ENCODE peak calls at places on chromosome 19, in nine cellular contexts. I is DMS79 treated with DMSO at 0.1 percent for 48 hours; V is fibroblast of the aortic adventitia; S is GM04503; W is stimulated activated CD8-positive, alpha-beta memory T cell treated with anti-CD3 and anti-CD28 coated beads, Interleukin-7, amount 100 ng/mL, for 1 hour; D is frontal cortex; A is EL; Q is PC-9; T is LNCaP clone FGC. C is an unnamed sample.

GRCh38 chr19:22528956-22529355 is 105.2 kb upstream of the ZNF492 start:
- DNase-seq in A (no peak), S (no peak), D (no peak), Q (no peak), W (no peak), T (no peak), I (no peak), V (no peak), C (no peak)

GRCh38 chr19:14383898-14384669 is 2.8 kb downstream of the ADGRE5 start:
- DNase-seq in Q (peak; percentile 14), S (no peak), V (peak; percentile 44), I (no peak), T (no peak), D (peak; percentile 5), W (no peak), A (peak; percentile 76), C (no peak)

GRCh38 chr19:7998081-7998480 is 7.4 kb downstream of the ELAVL1 start:
- DNase-seq in I (no peak), W (no peak), V (no peak), D (no peak), T (no peak), S (no peak), A (peak; percentile 32), Q (no peak), C (no peak)

GRCh38 chr19:49556412-49557398 is 23.7 kb downstream of the NOSIP start:
- DNase-seq in D (no peak), V (no peak), S (no peak), T (no peak), Q (no peak), A (no peak), I (no peak), W (no peak), C (no peak)

GRCh38 chr19:43545276-43545675 is 12.3 kb downstream of the ZNF575 start:
- DNase-seq in A (no peak), V (no peak), S (no peak), T (no peak), W (no peak), Q (no peak), I (no peak), D (no peak), C (no peak)

GRCh38 chr19:9917322-9917721 is 19.0 kb downstream of the OLFM2 start:
- DNase-seq in I (no peak), W (no peak), Q (peak; percentile 32), T (no peak), D (no peak), A (peak; percentile 64), V (peak; percentile 52), S (peak; percentile 21), C (no peak)

GRCh38 chr19:35135389-35135909 is 590 bp upstream of the LGI4 start:
- DNase-seq in V (peak; percentile 65), I (peak; percentile 26), A (peak; percentile 57), D (peak; percentile 89), Q (peak; percentile 71), W (no peak), T (peak; percentile 42), S (no peak), C (no peak)

GRCh38 chr19:752652-753517 is 2.0 kb downstream of the MISP start:
- DNase-seq in S (peak; percentile 57), W (no peak), D (no peak), T (no peak), V (peak; percentile 83), Q (peak; percentile 97), A (peak; percentile 89), I (no peak), C (no peak)

GRCh38 chr19:48630289-48631036 is 6.7 kb downstream of the DBP start:
- DNase-seq in T (no peak), Q (no peak), D (no peak), S (no peak), W (no peak), A (no peak), I (no peak), V (peak; percentile 63), C (no peak)

GRCh38 chr19:1765182-1765903 is 12.0 kb downstream of the ONECUT3 start:
- DNase-seq in D (no peak), W (no peak), A (no peak), V (no peak), Q (no peak), T (no peak), I (no peak), S (no peak), C (no peak)

GRCh38 chr19:40006273-40006691 is 9.4 kb downstream of the ZNF546 start:
- DNase-seq in V (peak; percentile 70), Q (no peak), A (peak; percentile 92), T (no peak), I (no peak), W (no peak), D (no peak), S (peak; percentile 64), C (no peak)

GRCh38 chr19:23254141-23254910 is 4.1 kb upstream of the ZNF724 start:
- DNase-seq in T (peak; percentile 87), A (no peak), I (no peak), Q (no peak), W (no peak), S (no peak), D (no peak), V (no peak), C (no peak)

GRCh38 chr19:41666075-41666474 is 22.0 kb downstream of the CEACAM7 start:
- DNase-seq in V (no peak), T (no peak), Q (no peak), D (no peak), W (no peak), A (no peak), S (no peak), I (no peak), C (no peak)

GRCh38 chr19:39351537-39352037 is 9.4 kb downstream of the SAMD4B start:
- DNase-seq in D (no peak), T (no peak), A (peak; percentile 15), W (no peak), S (no peak), V (peak; percentile 46), I (no peak), Q (no peak), C (no peak)

GRCh38 chr19:31214086-31214485 is 135.2 kb downstream of the TSHZ3 start:
- DNase-seq in I (peak; percentile 94), V (peak; percentile 98), A (peak; percentile 99), W (peak; percentile 64), T (no peak), D (no peak), S (peak; percentile 97), Q (peak; percentile 35), C (peak; percentile 70)

GRCh38 chr19:38288127-38288855 is 15.8 kb upstream of the C19orf33 start:
- DNase-seq in I (no peak), S (no peak), W (no peak), V (no peak), Q (no peak), T (no peak), A (no peak), D (no peak), C (no peak)

GRCh38 chr19:1590641-1591397 is 1.8 kb downstream of the MBD3 start:
- DNase-seq in S (no peak), V (no peak), W (no peak), Q (no peak), T (no peak), A (peak; percentile 30), D (no peak), I (peak; percentile 10), C (no peak)

GRCh38 chr19:861756-862528 is 2.5 kb downstream of the CFD start:
- DNase-seq in I (no peak), Q (no peak), D (no peak), W (peak; percentile 44), T (no peak), S (no peak), V (no peak), A (peak; percentile 25), C (no peak)

GRCh38 chr19:10270616-10271394 is at the start of gene ICAM1:
- DNase-seq in D (no peak), Q (peak; percentile 77), W (peak; percentile 58), I (peak; percentile 50), V (peak; percentile 79), T (no peak), A (peak; percentile 87), S (no peak), C (peak; percentile 66)

GRCh38 chr19:38440592-38440991 is 7.1 kb downstream of the RYR1 start:
- DNase-seq in S (no peak), I (no peak), A (no peak), D (no peak), V (no peak), Q (no peak), T (no peak), W (no peak), C (no peak)

GRCh38 chr19:30498707-30499106 is 126.5 kb downstream of the ZNF536 start:
- DNase-seq in Q (no peak), W (no peak), D (no peak), I (no peak), T (no peak), A (no peak), S (no peak), V (no peak), C (no peak)

GRCh38 chr19:33278403-33279269 is 23.7 kb downstream of the CEBPA start:
- DNase-seq in A (no peak), Q (no peak), V (no peak), I (no peak), W (no peak), D (no peak), T (no peak), S (no peak), C (no peak)

GRCh38 chr19:3360494-3361383 is 5.6 kb upstream of the NFIC start:
- DNase-seq in S (no peak), D (peak; percentile 86), I (no peak), A (peak; percentile 38), W (peak; percentile 55), T (no peak), V (no peak), Q (no peak), C (no peak)

GRCh38 chr19:1177322-1178114 is 3.5 kb upstream of the SBNO2 start:
- DNase-seq in W (no peak), V (peak; percentile 97), A (peak; percentile 99), S (peak; percentile 94), Q (peak; percentile 82), D (no peak), T (no peak), I (no peak), C (no peak)

GRCh38 chr19:50418186-50419021 is at the start of gene SPIB:
- DNase-seq in T (no peak), S (no peak), I (no peak), A (no peak), V (no peak), W (no peak), D (no peak), Q (no peak), C (no peak)

GRCh38 chr19:35011737-35012682 is 11.9 kb downstream of the GRAMD1A start:
- DNase-seq in V (no peak), I (no peak), W (no peak), A (no peak), D (no peak), Q (no peak), S (no peak), T (no peak), C (no peak)

GRCh38 chr19:47541507-47541906 is 26.6 kb upstream of the NAPA start:
- DNase-seq in V (no peak), W (peak; percentile 15), Q (no peak), S (no peak), D (no peak), I (no peak), T (no peak), A (no peak), C (no peak)

GRCh38 chr19:483332-484072 is 12.8 kb upstream of the MADCAM1 start:
- DNase-seq in A (no peak), Q (no peak), I (no peak), V (no peak), T (no peak), D (no peak), W (no peak), S (no peak), C (no peak)

GRCh38 chr19:54620464-54620863 is 9.8 kb upstream of the LILRB1 start:
- DNase-seq in W (no peak), D (no peak), T (no peak), S (no peak), V (no peak), A (no peak), Q (no peak), I (no peak), C (no peak)

GRCh38 chr19:50415661-50416033 is 3.1 kb upstream of the SPIB start:
- DNase-seq in W (no peak), S (no peak), D (no peak), Q (no peak), V (no peak), I (no peak), A (no peak), T (no peak), C (no peak)

GRCh38 chr19:44905437-44906160 is at the start of gene APOE:
- DNase-seq in A (peak; percentile 29), I (no peak), T (no peak), Q (peak; percentile 29), V (no peak), D (no peak), W (no peak), S (no peak), C (no peak)